ENCODE peak calls at places on chromosomes 2 and 18, in four cellular contexts. K, N, W and U are unnamed samples.

GRCh38 chr2:88187038-88187676 is 17.0 kb downstream of the THNSL2 start:
- DNase-seq in K (peak), N (no peak), W (no peak), U (peak)

GRCh38 chr2:66696374-66696773 is 261.4 kb downstream of the MEIS1 start:
- DNase-seq in K (no peak), N (no peak), W (no peak), U (no peak)

GRCh38 chr2:135037831-135038230 is 9.4 kb downstream of the MAP3K19 start:
- DNase-seq in K (no peak), N (no peak), W (no peak), U (no peak)

GRCh38 chr2:217935245-217935879 is 67.4 kb downstream of the TNS1 start:
- DNase-seq in K (no peak), N (no peak), W (no peak), U (no peak)

GRCh38 chr2:151367571-151367970 is 10.2 kb downstream of the TNFAIP6 start:
- DNase-seq in K (no peak), N (no peak), W (no peak), U (no peak)

GRCh38 chr2:42743667-42744005 is 20.3 kb downstream of the OXER1 start:
- DNase-seq in K (no peak), N (no peak), W (no peak), U (no peak)

GRCh38 chr2:165833156-165833555 is 39.1 kb upstream of the GALNT3 start:
- DNase-seq in K (no peak), N (no peak), W (no peak), U (no peak)

GRCh38 chr2:19673213-19673791 is 228.5 kb downstream of the TTC32 start:
- DNase-seq in K (no peak), N (no peak), W (no peak), U (no peak)

GRCh38 chr2:222797871-222798270 is 63.0 kb upstream of the ACSL3 start:
- DNase-seq in K (no peak), N (no peak), W (no peak), U (no peak)

GRCh38 chr2:54059504-54059903 is 55.9 kb upstream of the ACYP2 start:
- DNase-seq in K (no peak), N (no peak), W (no peak), U (no peak)

GRCh38 chr18:42781298-42781815 is 334.1 kb downstream of the RIT2 start:
- DNase-seq in K (no peak), N (no peak), W (no peak), U (no peak)

GRCh38 chr18:57131782-57132181 is 15.1 kb upstream of the BOD1L2 start:
- DNase-seq in K (no peak), N (no peak), W (no peak), U (no peak)

GRCh38 chr2:58539973-58540372 is 298.8 kb upstream of the FANCL start:
- DNase-seq in K (no peak), N (no peak), W (no peak), U (no peak)

GRCh38 chr2:218166791-218167190 is at the start of gene CXCR1:
- DNase-seq in K (no peak), N (no peak), W (no peak), U (no peak)

GRCh38 chr2:42328148-42328833 is 32.7 kb downstream of the COX7A2L start:
- DNase-seq in K (no peak), N (no peak), W (no peak), U (peak)

GRCh38 chr2:240458900-240459391 is 23.5 kb downstream of the GPC1 start:
- DNase-seq in K (peak), N (no peak), W (peak), U (no peak)

GRCh38 chr2:152715854-152716428 is 1.3 kb downstream of the PRPF40A start:
- DNase-seq in K (peak), N (no peak), W (no peak), U (peak)

GRCh38 chr2:234446404-234447076 is 50.3 kb downstream of the ARL4C start:
- DNase-seq in K (no peak), N (peak), W (peak), U (peak)

GRCh38 chr2:15956751-15957736 is 16.7 kb downstream of the MYCN start:
- DNase-seq in K (peak), N (no peak), W (no peak), U (no peak)

GRCh38 chr2:97844311-97844859 is 131.0 kb downstream of the ZAP70 start:
- DNase-seq in K (no peak), N (no peak), W (no peak), U (no peak)

GRCh38 chr2:127891806-127892205 is 6.0 kb upstream of the AMMECR1L start:
- DNase-seq in K (no peak), N (no peak), W (no peak), U (no peak)

GRCh38 chr2:32360416-32360815 is 3.6 kb downstream of the BIRC6 start:
- DNase-seq in K (no peak), N (no peak), W (no peak), U (no peak)

GRCh38 chr18:12328179-12328823 is 20.3 kb downstream of the TUBB6 start:
- DNase-seq in K (no peak), N (no peak), W (peak), U (no peak)

GRCh38 chr18:54151376-54151775 is 73.1 kb downstream of the MBD2 start:
- DNase-seq in K (no peak), N (no peak), W (no peak), U (no peak)

GRCh38 chr2:217797661-217798069 is 205.1 kb downstream of the TNS1 start:
- DNase-seq in K (peak), N (no peak), W (peak), U (no peak)

GRCh38 chr2:72892506-72893173 is 5.4 kb downstream of the SPR start:
- DNase-seq in K (peak), N (no peak), W (peak), U (peak)

GRCh38 chr2:3807853-3808252 is 104.5 kb downstream of the DCDC2C start:
- DNase-seq in K (no peak), N (no peak), W (no peak), U (no peak)

GRCh38 chr2:235642446-235643107 is 148.7 kb downstream of the AGAP1 start:
- DNase-seq in K (no peak), N (no peak), W (no peak), U (no peak)

GRCh38 chr2:62293490-62294212 is 97.7 kb downstream of the B3GNT2 start:
- DNase-seq in K (peak), N (no peak), W (peak), U (peak)

GRCh38 chr2:70181363-70181956 is 9.4 kb downstream of the C2orf42 start:
- DNase-seq in K (no peak), N (no peak), W (no peak), U (no peak)